ENCODE peak calls at places on chromosomes 16 and 17, in nine cellular contexts. One of them, this sample, is unnamed.

GRCh38 chr17:17084317-17084835 is 42.1 kb downstream of the MPRIP start:
- DNase-seq in activated naive CD8-positive, alpha-beta T cell treated with anti-CD3 and anti-CD28 coated beads for 36 hours: no peak
- DNase-seq in GM18507: no peak
- DNase-seq in stimulated activated CD4-positive, alpha-beta T cell treated with anti-CD3 and anti-CD28 coated beads, Interleukin-15, amount 100 ng/mL, for 24 hours: no peak
- DNase-seq in NCI-H2029 treated with DMSO at 0.1 percent for 48 hours: no peak
- DNase-seq in breast epithelium: peak; percentile 40
- DNase-seq in immature natural killer cell: no peak
- DNase-seq in transverse colon: no peak
- DNase-seq in A549: no peak
- DNase-seq in this sample: no peak

GRCh38 chr17:50260501-50260911 is 13.8 kb upstream of the TMEM92 start:
- DNase-seq in breast epithelium: peak; percentile 37
- DNase-seq in activated naive CD8-positive, alpha-beta T cell treated with anti-CD3 and anti-CD28 coated beads for 36 hours: no peak
- DNase-seq in NCI-H2029 treated with DMSO at 0.1 percent for 48 hours: no peak
- DNase-seq in stimulated activated CD4-positive, alpha-beta T cell treated with anti-CD3 and anti-CD28 coated beads, Interleukin-15, amount 100 ng/mL, for 24 hours: no peak
- DNase-seq in GM18507: no peak
- DNase-seq in immature natural killer cell: no peak
- DNase-seq in transverse colon: no peak
- DNase-seq in A549: no peak
- DNase-seq in this sample: no peak

GRCh38 chr17:18139498-18139897 is 30.9 kb downstream of the MYO15A start:
- DNase-seq in NCI-H2029 treated with DMSO at 0.1 percent for 48 hours: no peak
- DNase-seq in transverse colon: no peak
- DNase-seq in A549: no peak
- DNase-seq in stimulated activated CD4-positive, alpha-beta T cell treated with anti-CD3 and anti-CD28 coated beads, Interleukin-15, amount 100 ng/mL, for 24 hours: no peak
- DNase-seq in activated naive CD8-positive, alpha-beta T cell treated with anti-CD3 and anti-CD28 coated beads for 36 hours: no peak
- DNase-seq in breast epithelium: no peak
- DNase-seq in GM18507: no peak
- DNase-seq in immature natural killer cell: no peak
- DNase-seq in this sample: no peak

GRCh38 chr16:11145173-11145820 is 110.7 kb downstream of the SOCS1 start:
- DNase-seq in stimulated activated CD4-positive, alpha-beta T cell treated with anti-CD3 and anti-CD28 coated beads, Interleukin-15, amount 100 ng/mL, for 24 hours: no peak
- DNase-seq in immature natural killer cell: no peak
- DNase-seq in breast epithelium: no peak
- DNase-seq in GM18507: no peak
- DNase-seq in A549: no peak
- DNase-seq in NCI-H2029 treated with DMSO at 0.1 percent for 48 hours: no peak
- DNase-seq in activated naive CD8-positive, alpha-beta T cell treated with anti-CD3 and anti-CD28 coated beads for 36 hours: no peak
- DNase-seq in transverse colon: no peak
- DNase-seq in this sample: peak; percentile 44

GRCh38 chr16:15972046-15972868 is 22.8 kb downstream of the ABCC1 start:
- DNase-seq in activated naive CD8-positive, alpha-beta T cell treated with anti-CD3 and anti-CD28 coated beads for 36 hours: no peak
- DNase-seq in immature natural killer cell: no peak
- DNase-seq in transverse colon: no peak
- DNase-seq in A549: peak; percentile 62
- DNase-seq in GM18507: no peak
- DNase-seq in breast epithelium: no peak
- DNase-seq in stimulated activated CD4-positive, alpha-beta T cell treated with anti-CD3 and anti-CD28 coated beads, Interleukin-15, amount 100 ng/mL, for 24 hours: no peak
- DNase-seq in NCI-H2029 treated with DMSO at 0.1 percent for 48 hours: no peak
- DNase-seq in this sample: no peak

GRCh38 chr17:50064253-50064991 is 8.5 kb downstream of the ITGA3 start:
- DNase-seq in NCI-H2029 treated with DMSO at 0.1 percent for 48 hours: no peak
- DNase-seq in transverse colon: peak; percentile 41
- DNase-seq in immature natural killer cell: no peak
- DNase-seq in breast epithelium: peak; percentile 74
- DNase-seq in GM18507: no peak
- DNase-seq in activated naive CD8-positive, alpha-beta T cell treated with anti-CD3 and anti-CD28 coated beads for 36 hours: no peak
- DNase-seq in A549: peak; percentile 94
- DNase-seq in stimulated activated CD4-positive, alpha-beta T cell treated with anti-CD3 and anti-CD28 coated beads, Interleukin-15, amount 100 ng/mL, for 24 hours: no peak
- DNase-seq in this sample: peak; percentile 87

GRCh38 chr16:907361-907760 is 63.4 kb downstream of the LMF1 start:
- DNase-seq in transverse colon: peak; percentile 17
- DNase-seq in activated naive CD8-positive, alpha-beta T cell treated with anti-CD3 and anti-CD28 coated beads for 36 hours: no peak
- DNase-seq in NCI-H2029 treated with DMSO at 0.1 percent for 48 hours: no peak
- DNase-seq in A549: no peak
- DNase-seq in immature natural killer cell: no peak
- DNase-seq in stimulated activated CD4-positive, alpha-beta T cell treated with anti-CD3 and anti-CD28 coated beads, Interleukin-15, amount 100 ng/mL, for 24 hours: no peak
- DNase-seq in GM18507: no peak
- DNase-seq in breast epithelium: no peak
- DNase-seq in this sample: no peak

GRCh38 chr16:12613992-12614661 is 189.6 kb downstream of the CPPED1 start:
- DNase-seq in breast epithelium: no peak
- DNase-seq in immature natural killer cell: no peak
- DNase-seq in GM18507: no peak
- DNase-seq in stimulated activated CD4-positive, alpha-beta T cell treated with anti-CD3 and anti-CD28 coated beads, Interleukin-15, amount 100 ng/mL, for 24 hours: no peak
- DNase-seq in NCI-H2029 treated with DMSO at 0.1 percent for 48 hours: no peak
- DNase-seq in activated naive CD8-positive, alpha-beta T cell treated with anti-CD3 and anti-CD28 coated beads for 36 hours: no peak
- DNase-seq in transverse colon: no peak
- DNase-seq in A549: no peak
- DNase-seq in this sample: no peak

GRCh38 chr16:993731-994130 is 12.2 kb downstream of the SOX8 start:
- DNase-seq in stimulated activated CD4-positive, alpha-beta T cell treated with anti-CD3 and anti-CD28 coated beads, Interleukin-15, amount 100 ng/mL, for 24 hours: no peak
- DNase-seq in A549: no peak
- DNase-seq in breast epithelium: no peak
- DNase-seq in immature natural killer cell: no peak
- DNase-seq in transverse colon: no peak
- DNase-seq in GM18507: no peak
- DNase-seq in NCI-H2029 treated with DMSO at 0.1 percent for 48 hours: no peak
- DNase-seq in activated naive CD8-positive, alpha-beta T cell treated with anti-CD3 and anti-CD28 coated beads for 36 hours: no peak
- DNase-seq in this sample: no peak

GRCh38 chr17:46818319-46818928 is at the start of gene WNT3:
- DNase-seq in stimulated activated CD4-positive, alpha-beta T cell treated with anti-CD3 and anti-CD28 coated beads, Interleukin-15, amount 100 ng/mL, for 24 hours: peak; percentile 76
- DNase-seq in A549: no peak
- DNase-seq in activated naive CD8-positive, alpha-beta T cell treated with anti-CD3 and anti-CD28 coated beads for 36 hours: peak; percentile 63
- DNase-seq in NCI-H2029 treated with DMSO at 0.1 percent for 48 hours: no peak
- DNase-seq in GM18507: no peak
- DNase-seq in transverse colon: peak; percentile 16
- DNase-seq in breast epithelium: no peak
- DNase-seq in immature natural killer cell: peak; percentile 17
- DNase-seq in this sample: no peak

GRCh38 chr17:15351925-15352324 is 10.5 kb upstream of the TEKT3 start:
- DNase-seq in stimulated activated CD4-positive, alpha-beta T cell treated with anti-CD3 and anti-CD28 coated beads, Interleukin-15, amount 100 ng/mL, for 24 hours: no peak
- DNase-seq in transverse colon: peak; percentile 25
- DNase-seq in immature natural killer cell: no peak
- DNase-seq in activated naive CD8-positive, alpha-beta T cell treated with anti-CD3 and anti-CD28 coated beads for 36 hours: no peak
- DNase-seq in NCI-H2029 treated with DMSO at 0.1 percent for 48 hours: no peak
- DNase-seq in breast epithelium: no peak
- DNase-seq in A549: peak; percentile 76
- DNase-seq in GM18507: no peak
- DNase-seq in this sample: peak; percentile 87

GRCh38 chr17:82200743-82201497 is 11.7 kb downstream of the CCDC57 start:
- DNase-seq in activated naive CD8-positive, alpha-beta T cell treated with anti-CD3 and anti-CD28 coated beads for 36 hours: peak; percentile 77
- DNase-seq in NCI-H2029 treated with DMSO at 0.1 percent for 48 hours: no peak
- DNase-seq in immature natural killer cell: peak; percentile 83
- DNase-seq in A549: no peak
- DNase-seq in GM18507: no peak
- DNase-seq in stimulated activated CD4-positive, alpha-beta T cell treated with anti-CD3 and anti-CD28 coated beads, Interleukin-15, amount 100 ng/mL, for 24 hours: peak; percentile 79
- DNase-seq in transverse colon: no peak
- DNase-seq in breast epithelium: no peak
- DNase-seq in this sample: no peak

GRCh38 chr17:46194393-46195216 is 1.4 kb upstream of the KANSL1 start:
- DNase-seq in GM18507: no peak
- DNase-seq in breast epithelium: no peak
- DNase-seq in NCI-H2029 treated with DMSO at 0.1 percent for 48 hours: no peak
- DNase-seq in transverse colon: no peak
- DNase-seq in immature natural killer cell: peak; percentile 86
- DNase-seq in activated naive CD8-positive, alpha-beta T cell treated with anti-CD3 and anti-CD28 coated beads for 36 hours: peak; percentile 55
- DNase-seq in A549: peak; percentile 60
- DNase-seq in stimulated activated CD4-positive, alpha-beta T cell treated with anti-CD3 and anti-CD28 coated beads, Interleukin-15, amount 100 ng/mL, for 24 hours: peak; percentile 58
- DNase-seq in this sample: peak; percentile 56

GRCh38 chr17:51166987-51167931 is 1.0 kb downstream of the NME2 start:
- DNase-seq in activated naive CD8-positive, alpha-beta T cell treated with anti-CD3 and anti-CD28 coated beads for 36 hours: peak; percentile 78
- DNase-seq in NCI-H2029 treated with DMSO at 0.1 percent for 48 hours: no peak
- DNase-seq in A549: peak; percentile 62
- DNase-seq in transverse colon: peak; percentile 64
- DNase-seq in breast epithelium: no peak
- DNase-seq in immature natural killer cell: peak; percentile 58
- DNase-seq in GM18507: peak; percentile 73
- DNase-seq in stimulated activated CD4-positive, alpha-beta T cell treated with anti-CD3 and anti-CD28 coated beads, Interleukin-15, amount 100 ng/mL, for 24 hours: peak; percentile 82
- DNase-seq in this sample: no peak

GRCh38 chr17:36133629-36134259 is 30.1 kb downstream of the CCL4 start:
- DNase-seq in immature natural killer cell: no peak
- DNase-seq in breast epithelium: no peak
- DNase-seq in NCI-H2029 treated with DMSO at 0.1 percent for 48 hours: no peak
- DNase-seq in activated naive CD8-positive, alpha-beta T cell treated with anti-CD3 and anti-CD28 coated beads for 36 hours: no peak
- DNase-seq in A549: peak; percentile 12
- DNase-seq in GM18507: no peak
- DNase-seq in transverse colon: peak; percentile 34
- DNase-seq in stimulated activated CD4-positive, alpha-beta T cell treated with anti-CD3 and anti-CD28 coated beads, Interleukin-15, amount 100 ng/mL, for 24 hours: no peak
- DNase-seq in this sample: no peak

GRCh38 chr17:33892677-33893076 is 362.4 kb upstream of the CCL2 start:
- DNase-seq in activated naive CD8-positive, alpha-beta T cell treated with anti-CD3 and anti-CD28 coated beads for 36 hours: no peak
- DNase-seq in stimulated activated CD4-positive, alpha-beta T cell treated with anti-CD3 and anti-CD28 coated beads, Interleukin-15, amount 100 ng/mL, for 24 hours: no peak
- DNase-seq in GM18507: no peak
- DNase-seq in immature natural killer cell: no peak
- DNase-seq in transverse colon: no peak
- DNase-seq in breast epithelium: no peak
- DNase-seq in NCI-H2029 treated with DMSO at 0.1 percent for 48 hours: no peak
- DNase-seq in A549: no peak
- DNase-seq in this sample: no peak

GRCh38 chr17:28372203-28372944 is 880 bp downstream of the SARM1 start:
- DNase-seq in breast epithelium: no peak
- DNase-seq in A549: no peak
- DNase-seq in immature natural killer cell: no peak
- DNase-seq in stimulated activated CD4-positive, alpha-beta T cell treated with anti-CD3 and anti-CD28 coated beads, Interleukin-15, amount 100 ng/mL, for 24 hours: peak; percentile 58
- DNase-seq in transverse colon: no peak
- DNase-seq in NCI-H2029 treated with DMSO at 0.1 percent for 48 hours: no peak
- DNase-seq in activated naive CD8-positive, alpha-beta T cell treated with anti-CD3 and anti-CD28 coated beads for 36 hours: peak; percentile 59
- DNase-seq in GM18507: peak; percentile 32
- DNase-seq in this sample: no peak

GRCh38 chr17:41910701-41911391 is 7.9 kb downstream of the ACLY start:
- DNase-seq in activated naive CD8-positive, alpha-beta T cell treated with anti-CD3 and anti-CD28 coated beads for 36 hours: no peak
- DNase-seq in breast epithelium: no peak
- DNase-seq in transverse colon: no peak
- DNase-seq in NCI-H2029 treated with DMSO at 0.1 percent for 48 hours: no peak
- DNase-seq in stimulated activated CD4-positive, alpha-beta T cell treated with anti-CD3 and anti-CD28 coated beads, Interleukin-15, amount 100 ng/mL, for 24 hours: no peak
- DNase-seq in immature natural killer cell: no peak
- DNase-seq in GM18507: no peak
- DNase-seq in A549: peak; percentile 98
- DNase-seq in this sample: peak; percentile 91

GRCh38 chr17:27778193-27778592 is 22.1 kb downstream of the NOS2 start:
- DNase-seq in stimulated activated CD4-positive, alpha-beta T cell treated with anti-CD3 and anti-CD28 coated beads, Interleukin-15, amount 100 ng/mL, for 24 hours: no peak
- DNase-seq in NCI-H2029 treated with DMSO at 0.1 percent for 48 hours: no peak
- DNase-seq in GM18507: no peak
- DNase-seq in activated naive CD8-positive, alpha-beta T cell treated with anti-CD3 and anti-CD28 coated beads for 36 hours: no peak
- DNase-seq in A549: no peak
- DNase-seq in immature natural killer cell: no peak
- DNase-seq in transverse colon: no peak
- DNase-seq in breast epithelium: no peak
- DNase-seq in this sample: peak; percentile 63

GRCh38 chr16:69187387-69187890 is 475 bp downstream of the SNTB2 start:
- DNase-seq in activated naive CD8-positive, alpha-beta T cell treated with anti-CD3 and anti-CD28 coated beads for 36 hours: peak; percentile 60
- DNase-seq in GM18507: no peak
- DNase-seq in stimulated activated CD4-positive, alpha-beta T cell treated with anti-CD3 and anti-CD28 coated beads, Interleukin-15, amount 100 ng/mL, for 24 hours: peak; percentile 60
- DNase-seq in A549: peak; percentile 43
- DNase-seq in transverse colon: peak; percentile 62
- DNase-seq in immature natural killer cell: peak; percentile 53
- DNase-seq in breast epithelium: peak; percentile 66
- DNase-seq in NCI-H2029 treated with DMSO at 0.1 percent for 48 hours: no peak
- DNase-seq in this sample: no peak

GRCh38 chr17:42436401-42436800 is 13.3 kb upstream of the CAVIN1 start:
- DNase-seq in stimulated activated CD4-positive, alpha-beta T cell treated with anti-CD3 and anti-CD28 coated beads, Interleukin-15, amount 100 ng/mL, for 24 hours: no peak
- DNase-seq in activated naive CD8-positive, alpha-beta T cell treated with anti-CD3 and anti-CD28 coated beads for 36 hours: no peak
- DNase-seq in NCI-H2029 treated with DMSO at 0.1 percent for 48 hours: no peak
- DNase-seq in transverse colon: peak; percentile 20
- DNase-seq in immature natural killer cell: no peak
- DNase-seq in A549: no peak
- DNase-seq in breast epithelium: no peak
- DNase-seq in GM18507: no peak
- DNase-seq in this sample: peak; percentile 100

GRCh38 chr17:42596386-42596785 is 12.8 kb downstream of the RETREG3 start:
- DNase-seq in A549: no peak
- DNase-seq in transverse colon: no peak
- DNase-seq in NCI-H2029 treated with DMSO at 0.1 percent for 48 hours: no peak
- DNase-seq in GM18507: no peak
- DNase-seq in immature natural killer cell: no peak
- DNase-seq in breast epithelium: no peak
- DNase-seq in activated naive CD8-positive, alpha-beta T cell treated with anti-CD3 and anti-CD28 coated beads for 36 hours: no peak
- DNase-seq in stimulated activated CD4-positive, alpha-beta T cell treated with anti-CD3 and anti-CD28 coated beads, Interleukin-15, amount 100 ng/mL, for 24 hours: no peak
- DNase-seq in this sample: no peak

GRCh38 chr16:67150058-67150832 is 553 bp downstream of the B3GNT9 start:
- DNase-seq in activated naive CD8-positive, alpha-beta T cell treated with anti-CD3 and anti-CD28 coated beads for 36 hours: peak; percentile 71
- DNase-seq in stimulated activated CD4-positive, alpha-beta T cell treated with anti-CD3 and anti-CD28 coated beads, Interleukin-15, amount 100 ng/mL, for 24 hours: peak; percentile 67
- DNase-seq in breast epithelium: no peak
- DNase-seq in A549: peak; percentile 62
- DNase-seq in NCI-H2029 treated with DMSO at 0.1 percent for 48 hours: no peak
- DNase-seq in immature natural killer cell: no peak
- DNase-seq in transverse colon: no peak
- DNase-seq in GM18507: no peak
- DNase-seq in this sample: no peak

GRCh38 chr17:81090361-81091133 is 55.6 kb downstream of the BAIAP2 start:
- DNase-seq in A549: peak; percentile 44
- DNase-seq in activated naive CD8-positive, alpha-beta T cell treated with anti-CD3 and anti-CD28 coated beads for 36 hours: peak; percentile 22
- DNase-seq in stimulated activated CD4-positive, alpha-beta T cell treated with anti-CD3 and anti-CD28 coated beads, Interleukin-15, amount 100 ng/mL, for 24 hours: peak; percentile 44
- DNase-seq in immature natural killer cell: no peak
- DNase-seq in GM18507: no peak
- DNase-seq in breast epithelium: no peak
- DNase-seq in transverse colon: peak; percentile 55
- DNase-seq in NCI-H2029 treated with DMSO at 0.1 percent for 48 hours: no peak
- DNase-seq in this sample: no peak

GRCh38 chr16:9870962-9871361 is 311.3 kb downstream of the GRIN2A start:
- DNase-seq in GM18507: no peak
- DNase-seq in breast epithelium: no peak
- DNase-seq in A549: no peak
- DNase-seq in stimulated activated CD4-positive, alpha-beta T cell treated with anti-CD3 and anti-CD28 coated beads, Interleukin-15, amount 100 ng/mL, for 24 hours: no peak
- DNase-seq in transverse colon: no peak
- DNase-seq in immature natural killer cell: no peak
- DNase-seq in activated naive CD8-positive, alpha-beta T cell treated with anti-CD3 and anti-CD28 coated beads for 36 hours: no peak
- DNase-seq in NCI-H2029 treated with DMSO at 0.1 percent for 48 hours: no peak
- DNase-seq in this sample: no peak

GRCh38 chr17:2059125-2059836 is 4.4 kb downstream of the HIC1 start:
- DNase-seq in activated naive CD8-positive, alpha-beta T cell treated with anti-CD3 and anti-CD28 coated beads for 36 hours: no peak
- DNase-seq in stimulated activated CD4-positive, alpha-beta T cell treated with anti-CD3 and anti-CD28 coated beads, Interleukin-15, amount 100 ng/mL, for 24 hours: no peak
- DNase-seq in GM18507: no peak
- DNase-seq in A549: no peak
- DNase-seq in immature natural killer cell: no peak
- DNase-seq in breast epithelium: no peak
- DNase-seq in transverse colon: no peak
- DNase-seq in NCI-H2029 treated with DMSO at 0.1 percent for 48 hours: no peak
- DNase-seq in this sample: no peak

GRCh38 chr16:48810803-48811453 is 200.9 kb upstream of the N4BP1 start:
- DNase-seq in stimulated activated CD4-positive, alpha-beta T cell treated with anti-CD3 and anti-CD28 coated beads, Interleukin-15, amount 100 ng/mL, for 24 hours: no peak
- DNase-seq in activated naive CD8-positive, alpha-beta T cell treated with anti-CD3 and anti-CD28 coated beads for 36 hours: no peak
- DNase-seq in NCI-H2029 treated with DMSO at 0.1 percent for 48 hours: no peak
- DNase-seq in immature natural killer cell: no peak
- DNase-seq in transverse colon: no peak
- DNase-seq in A549: no peak
- DNase-seq in breast epithelium: no peak
- DNase-seq in GM18507: no peak
- DNase-seq in this sample: no peak

GRCh38 chr16:87789437-87790277 is 23.9 kb upstream of the KLHDC4 start:
- DNase-seq in GM18507: no peak
- DNase-seq in breast epithelium: peak; percentile 56
- DNase-seq in activated naive CD8-positive, alpha-beta T cell treated with anti-CD3 and anti-CD28 coated beads for 36 hours: no peak
- DNase-seq in A549: peak; percentile 100
- DNase-seq in transverse colon: no peak
- DNase-seq in immature natural killer cell: no peak
- DNase-seq in NCI-H2029 treated with DMSO at 0.1 percent for 48 hours: no peak
- DNase-seq in stimulated activated CD4-positive, alpha-beta T cell treated with anti-CD3 and anti-CD28 coated beads, Interleukin-15, amount 100 ng/mL, for 24 hours: no peak
- DNase-seq in this sample: peak; percentile 61

GRCh38 chr17:79552824-79553223 is 58.0 kb downstream of the RBFOX3 start:
- DNase-seq in immature natural killer cell: no peak
- DNase-seq in breast epithelium: no peak
- DNase-seq in NCI-H2029 treated with DMSO at 0.1 percent for 48 hours: no peak
- DNase-seq in A549: no peak
- DNase-seq in stimulated activated CD4-positive, alpha-beta T cell treated with anti-CD3 and anti-CD28 coated beads, Interleukin-15, amount 100 ng/mL, for 24 hours: no peak
- DNase-seq in GM18507: no peak
- DNase-seq in transverse colon: no peak
- DNase-seq in activated naive CD8-positive, alpha-beta T cell treated with anti-CD3 and anti-CD28 coated beads for 36 hours: no peak
- DNase-seq in this sample: no peak